ENCODE peak calls at places on chromosomes 16 and 17, in six cellular contexts. I, P, G, V, M and A are unnamed samples.

GRCh38 chr17:1077536-1078061 is 80.7 kb downstream of the TIMM22 start:
- DNase-seq in P (no peak), G (no peak), V (no peak), I (no peak), M (no peak), A (no peak)

GRCh38 chr17:78082988-78083387 is 45.6 kb downstream of the TMC6 start:
- DNase-seq in I (no peak), M (no peak), V (no peak), P (no peak), G (no peak), A (no peak)

GRCh38 chr16:48487287-48487686 is 102.1 kb upstream of the SIAH1 start:
- DNase-seq in M (no peak), P (peak; percentile 19), V (no peak), I (no peak), G (no peak), A (no peak)

GRCh38 chr17:74601944-74602572 is 10.0 kb upstream of the CD300LD start:
- DNase-seq in V (no peak), G (peak; percentile 39), I (peak; percentile 70), P (peak; percentile 64), M (no peak), A (peak; percentile 65)

GRCh38 chr17:16001498-16001897 is 1.9 kb downstream of the TTC19 start:
- DNase-seq in M (no peak), V (no peak), I (no peak), P (peak; percentile 28), G (peak; percentile 42), A (no peak)

GRCh38 chr17:79540306-79540705 is 70.5 kb downstream of the RBFOX3 start:
- DNase-seq in M (no peak), P (no peak), V (no peak), G (no peak), I (no peak), A (no peak)

GRCh38 chr17:76327689-76328088 is 19.6 kb upstream of the QRICH2 start:
- DNase-seq in I (no peak), V (no peak), P (no peak), M (no peak), G (no peak), A (no peak)

GRCh38 chr16:82344157-82344556 is 174.1 kb upstream of the MPHOSPH6 start:
- DNase-seq in I (peak; percentile 7), P (no peak), V (no peak), G (no peak), M (no peak), A (no peak)

GRCh38 chr17:15341385-15341849 is at the start of gene TEKT3:
- DNase-seq in M (no peak), I (peak; percentile 84), G (peak; percentile 46), V (peak; percentile 84), P (peak; percentile 66), A (no peak)

DNA sequence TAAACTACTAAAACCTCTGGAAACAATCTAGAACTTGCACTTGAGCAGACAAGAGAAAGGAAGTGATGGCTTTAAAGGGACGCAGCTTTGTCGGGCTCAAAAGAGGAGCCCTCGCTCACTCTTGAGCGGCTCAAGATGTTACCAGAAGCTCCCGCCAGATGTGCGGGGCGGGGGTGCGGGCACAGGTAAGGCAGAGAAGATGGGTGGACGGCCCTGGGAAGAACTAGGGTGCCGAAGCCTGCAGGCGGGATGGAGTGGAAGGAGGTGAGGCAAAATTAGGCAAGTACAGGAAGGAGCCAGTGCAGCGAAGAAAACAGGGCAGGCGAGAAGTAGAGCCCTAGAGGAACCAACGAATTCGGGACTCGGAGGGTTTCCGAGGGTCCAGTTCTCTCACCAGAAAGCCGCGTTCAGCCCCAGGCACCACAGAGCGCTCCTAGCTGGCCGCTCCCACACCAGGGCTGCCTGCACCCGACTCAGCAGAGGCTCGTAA is 437 bp downstream of the RETREG3 start:
- DNase-seq in M (no peak), V (no peak), P (peak; percentile 5), I (no peak), G (no peak), A (no peak)
- TF ChIP-seq CTCF in M (no peak), V (no peak), P (no peak), I (no peak), G (no peak), A (no peak)

GRCh38 chr16:78584991-78585390 is 485.5 kb downstream of the WWOX start:
- DNase-seq in V (no peak), M (no peak), P (no peak), I (no peak), G (no peak), A (no peak)
- TF ChIP-seq CTCF in V (no peak), M (no peak), P (no peak), I (no peak), G (no peak), A (no peak)

DNA sequence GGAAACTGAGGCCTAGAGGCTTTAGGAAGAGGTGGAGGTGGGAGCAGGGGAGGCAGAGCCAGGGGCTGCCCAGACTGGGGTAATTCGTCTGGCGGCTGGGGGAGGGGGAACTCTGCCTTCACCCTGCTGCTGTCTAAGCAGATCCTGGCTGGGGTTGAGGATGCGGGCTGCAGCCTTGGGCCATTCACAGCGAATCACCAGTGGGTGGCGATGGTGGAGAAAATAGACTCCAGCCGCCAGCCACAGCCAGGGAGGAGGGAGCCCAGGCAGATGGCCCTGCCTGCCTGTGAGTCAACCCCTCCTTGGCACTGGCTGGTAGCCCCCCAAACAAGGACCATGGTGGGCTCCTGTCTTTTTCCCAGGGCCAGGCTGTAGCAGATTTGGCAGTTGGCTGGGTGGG is 41.7 kb upstream of the CDH5 start:
- DNase-seq in V (no peak), I (peak; percentile 85), G (no peak), M (no peak), P (no peak), A (no peak)
- TF ChIP-seq CTCF in V (no peak), I (peak; percentile 76), G (peak; percentile 12), M (no peak), P (peak; percentile 6), A (no peak)

GRCh38 chr16:24700549-24701392 is 28.7 kb upstream of the TNRC6A start:
- DNase-seq in M (peak; percentile 96), G (peak; percentile 99), V (peak; percentile 58), P (peak; percentile 99), I (no peak), A (no peak)
- TF ChIP-seq CTCF in M (peak; percentile 30), G (peak; percentile 55), V (no peak), P (peak; percentile 46), I (no peak), A (no peak)

GRCh38 chr17:28552201-28552999 is at the start of gene UNC119:
- DNase-seq in I (peak; percentile 75), G (peak; percentile 47), M (no peak), V (peak; percentile 74), P (peak; percentile 37), A (peak; percentile 94)
- TF ChIP-seq CTCF in I (no peak), G (no peak), M (no peak), V (no peak), P (no peak), A (no peak)

GRCh38 chr16:85422374-85423185 is 190.5 kb upstream of the GSE1 start:
- DNase-seq in V (peak; percentile 95), I (no peak), G (no peak), M (no peak), P (no peak), A (no peak)
- TF ChIP-seq CTCF in V (no peak), I (peak; percentile 5), G (no peak), M (no peak), P (no peak), A (no peak)